ENCODE peak calls at places on chromosomes 7 and 10, in eight cellular contexts. I is HFFc6; V is foreskin keratinocyte; X is mesothelial cell of epicardium; N is CD8-positive, alpha-beta T cell; K is AG09309; C is CD4-positive, alpha-beta T cell; H is lower lobe of right lung. F is an unnamed sample.

GRCh38 chr7:43152696-43153095 is 40.2 kb downstream of the HECW1 start:
- DNase-seq in K (no peak), X (no peak), N (no peak), V (no peak), C (no peak), I (no peak), H (no peak), F (no peak)

GRCh38 chr7:45610660-45611299 is 36.6 kb downstream of the ADCY1 start:
- DNase-seq in K (no peak), C (no peak), X (no peak), N (no peak), I (no peak), H (no peak), V (no peak), F (no peak)

GRCh38 chr7:55325371-55325792 is 39.8 kb upstream of the LANCL2 start:
- DNase-seq in I (peak; percentile 93), H (no peak), K (peak; percentile 80), X (no peak), V (peak; percentile 19), C (no peak), N (no peak), F (no peak)

GRCh38 chr7:81721428-81721827 is 48.4 kb downstream of the HGF start:
- DNase-seq in N (no peak), V (no peak), X (no peak), H (no peak), K (no peak), C (no peak), I (no peak), F (no peak)

GRCh38 chr7:25148772-25149575 is 23.9 kb upstream of the CYCS start:
- DNase-seq in C (no peak), H (no peak), N (no peak), K (no peak), I (no peak), X (no peak), V (no peak), F (no peak)

GRCh38 chr7:75758491-75758890 is 13.5 kb downstream of the CCL26 start:
- DNase-seq in K (no peak), C (no peak), I (no peak), N (no peak), V (no peak), H (no peak), X (no peak), F (no peak)

GRCh38 chr7:3426064-3426463 is 125.0 kb downstream of the SDK1 start:
- DNase-seq in V (no peak), X (no peak), I (no peak), N (no peak), K (no peak), C (no peak), H (no peak), F (no peak)

GRCh38 chr10:24239289-24239688 is 30.4 kb downstream of the KIAA1217 start:
- DNase-seq in H (no peak), K (no peak), X (no peak), C (no peak), V (no peak), N (no peak), I (no peak), F (no peak)

GRCh38 chr10:79243211-79244067 is 103.8 kb upstream of the PPIF start:
- DNase-seq in I (peak; percentile 27), K (no peak), X (peak; percentile 65), H (peak; percentile 64), V (peak; percentile 36), C (peak; percentile 47), N (no peak), F (no peak)

GRCh38 chr10:115606727-115607126 is 513.6 kb downstream of the ATRNL1 start:
- DNase-seq in I (no peak), V (no peak), X (no peak), K (no peak), N (no peak), C (no peak), H (no peak), F (no peak)

GRCh38 chr7:152851326-152851725 is 91.8 kb downstream of the ACTR3B start:
- DNase-seq in C (no peak), H (no peak), X (no peak), V (no peak), N (no peak), I (no peak), K (no peak), F (no peak)

GRCh38 chr10:43024942-43025700 is 51.7 kb upstream of the RET start:
- DNase-seq in C (no peak), I (no peak), H (no peak), K (no peak), X (no peak), N (no peak), V (no peak), F (no peak)

GRCh38 chr10:43026039-43026973 is 50.6 kb upstream of the RET start:
- DNase-seq in N (no peak), K (no peak), I (peak; percentile 4), V (peak; percentile 99), C (no peak), H (no peak), X (peak; percentile 37), F (no peak)

GRCh38 chr10:43028143-43028542 is 48.7 kb upstream of the RET start:
- DNase-seq in K (no peak), H (no peak), V (no peak), I (no peak), C (no peak), N (no peak), X (peak; percentile 32), F (no peak)

GRCh38 chr10:43027331-43027955 is 49.4 kb upstream of the RET start:
- DNase-seq in I (no peak), N (no peak), V (no peak), X (peak; percentile 35), H (no peak), C (no peak), K (no peak), F (no peak)

GRCh38 chr10:43024524-43024923 is 52.3 kb upstream of the RET start:
- DNase-seq in K (no peak), X (no peak), I (no peak), V (no peak), H (no peak), N (no peak), C (no peak), F (no peak)
- TF ChIP-seq CTCF in K (no peak), X (no peak), I (no peak), V (no peak), H (no peak), N (no peak), C (no peak), F (no peak)

GRCh38 chr10:34280599-34281374 is 534.3 kb downstream of the PARD3 start:
- DNase-seq in I (peak; percentile 93), X (no peak), C (no peak), K (peak; percentile 87), V (peak; percentile 97), N (no peak), H (no peak), F (peak; percentile 25)
- TF ChIP-seq CTCF in I (peak; percentile 49), X (no peak), C (no peak), K (peak; percentile 57), V (peak; percentile 60), N (no peak), H (no peak), F (no peak)

GRCh38 chr10:88963318-88963717 is 10.7 kb upstream of the ACTA2 start:
- DNase-seq in N (no peak), X (no peak), C (no peak), K (no peak), V (no peak), H (no peak), I (no peak), F (no peak)
- TF ChIP-seq CTCF in N (no peak), X (peak; percentile 23), C (no peak), K (peak; percentile 6), V (no peak), H (no peak), I (peak; percentile 52), F (no peak)

GRCh38 chr10:11547111-11547625 is 64.3 kb downstream of the USP6NL start:
- DNase-seq in C (no peak), N (no peak), V (peak; percentile 45), X (no peak), I (peak; percentile 10), H (no peak), K (no peak), F (no peak)
- TF ChIP-seq CTCF in C (no peak), N (no peak), V (no peak), X (no peak), I (no peak), H (no peak), K (no peak), F (no peak)

GRCh38 chr7:49791089-49791741 is 17.8 kb downstream of the VWC2 start:
- DNase-seq in H (no peak), X (no peak), C (no peak), N (no peak), I (no peak), V (peak; percentile 21), K (no peak), F (no peak)
- TF ChIP-seq CTCF in H (peak; percentile 28), X (peak; percentile 13), C (no peak), N (no peak), I (no peak), V (peak; percentile 46), K (no peak), F (no peak)